ENCODE peak calls at places on chromosomes 11 and 22, in five cellular contexts. L, C, R, O and B are unnamed samples. For H3K4me1, the result is how much of the 10 kb centered on the place peaks cover.

GRCh38 chr11:64804346-64805210 is 1.6 kb upstream of the MAP4K2 start:
- DNase-seq in C (no peak), L (no peak), R (no peak), O (no peak), B (no peak)

GRCh38 chr11:35087648-35088047 is 51.3 kb upstream of the CD44 start:
- DNase-seq in L (no peak), O (no peak), C (no peak), R (no peak), B (no peak)

GRCh38 chr22:46845281-46846153 is 83.1 kb downstream of the TBC1D22A start:
- DNase-seq in O (no peak), L (no peak), R (no peak), C (no peak), B (no peak)

GRCh38 chr11:118921121-118921928 is 4.4 kb downstream of the BCL9L start:
- DNase-seq in C (no peak), L (peak), R (no peak), O (peak), B (no peak)

GRCh38 chr11:8035225-8035846 is 45.7 kb upstream of the TUB start:
- DNase-seq in L (no peak), C (no peak), R (no peak), O (no peak), B (no peak)

GRCh38 chr22:20192293-20192971 is 41.6 kb upstream of the CCDC188 start:
- DNase-seq in O (no peak), C (no peak), R (no peak), L (no peak), B (no peak)

GRCh38 chr11:79201637-79202347 is 239.0 kb downstream of the TENM4 start:
- DNase-seq in O (no peak), C (no peak), L (no peak), R (no peak), B (no peak)

GRCh38 chr11:110070176-110070575 is 23.0 kb upstream of the ZC3H12C start:
- DNase-seq in L (no peak), R (no peak), O (no peak), C (no peak), B (no peak)

GRCh38 chr11:19027829-19028595 is 32.5 kb downstream of the MRGPRX2 start:
- DNase-seq in C (no peak), R (peak), L (peak), O (no peak), B (no peak)

GRCh38 chr11:71304045-71304444 is 51.7 kb upstream of the SHANK2 start:
- DNase-seq in C (no peak), L (no peak), O (no peak), R (no peak), B (no peak)

GRCh38 chr11:83026229-83026628 is 45.5 kb downstream of the RAB30 start:
- DNase-seq in O (no peak), R (no peak), L (no peak), C (no peak), B (no peak)

GRCh38 chr11:20671856-20672546 is 2.6 kb downstream of the NELL1 start:
- DNase-seq in R (peak), C (no peak), O (no peak), L (no peak), B (no peak)

GRCh38 chr11:75673977-75674582 is 5.2 kb upstream of the MAP6 start:
- DNase-seq in L (peak), R (peak), C (no peak), O (peak), B (peak)

GRCh38 chr11:132564120-132564519 is 968.2 kb downstream of the OPCML start:
- DNase-seq in R (no peak), O (no peak), C (no peak), L (no peak), B (no peak)

GRCh38 chr11:111554532-111554931 is 14.0 kb downstream of the LAYN start:
- DNase-seq in O (no peak), L (no peak), R (no peak), C (no peak), B (no peak)

GRCh38 chr11:76776472-76776871 is 6.7 kb upstream of the TSKU start:
- DNase-seq in O (no peak), C (no peak), R (no peak), L (no peak), B (no peak)

GRCh38 chr11:73218106-73218829 is at the start of gene P2RY2:
- DNase-seq in R (peak), L (peak), C (no peak), O (peak), B (peak)

GRCh38 chr22:38345782-38346181 is 28.5 kb upstream of the CSNK1E start:
- DNase-seq in C (no peak), R (no peak), O (no peak), L (no peak), B (no peak)

GRCh38 chr11:123116486-123116885 is 54.5 kb upstream of the HSPA8 start:
- DNase-seq in L (no peak), R (no peak), C (no peak), O (no peak), B (no peak)

GRCh38 chr11:128482092-128482491 is 105.3 kb downstream of the ETS1 start:
- DNase-seq in R (no peak), C (no peak), L (no peak), O (no peak), B (no peak)

GRCh38 chr11:119778391-119779194 is 49.6 kb upstream of the NECTIN1 start:
- DNase-seq in L (no peak), O (no peak), R (no peak), C (no peak), B (no peak)

GRCh38 chr11:115643491-115643995 is 139.3 kb upstream of the CADM1 start:
- DNase-seq in O (no peak), C (no peak), R (no peak), L (no peak), B (no peak)

GRCh38 chr22:43818981-43819690 is 7.0 kb upstream of the EFCAB6 start:
- DNase-seq in C (no peak), R (no peak), L (no peak), O (no peak), B (no peak)

GRCh38 chr11:58574851-58575250 is 805 bp downstream of the LPXN start:
- DNase-seq in L (no peak), O (no peak), C (no peak), R (no peak), B (no peak)

GRCh38 chr11:837189-837989 is 4.6 kb downstream of the CD151 start:
- DNase-seq in O (no peak), L (no peak), C (no peak), R (no peak), B (no peak)
- H3K4me1 ChIP-seq in O (under half), L (under half), C (under half), R (under half), B (under half)

DNA sequence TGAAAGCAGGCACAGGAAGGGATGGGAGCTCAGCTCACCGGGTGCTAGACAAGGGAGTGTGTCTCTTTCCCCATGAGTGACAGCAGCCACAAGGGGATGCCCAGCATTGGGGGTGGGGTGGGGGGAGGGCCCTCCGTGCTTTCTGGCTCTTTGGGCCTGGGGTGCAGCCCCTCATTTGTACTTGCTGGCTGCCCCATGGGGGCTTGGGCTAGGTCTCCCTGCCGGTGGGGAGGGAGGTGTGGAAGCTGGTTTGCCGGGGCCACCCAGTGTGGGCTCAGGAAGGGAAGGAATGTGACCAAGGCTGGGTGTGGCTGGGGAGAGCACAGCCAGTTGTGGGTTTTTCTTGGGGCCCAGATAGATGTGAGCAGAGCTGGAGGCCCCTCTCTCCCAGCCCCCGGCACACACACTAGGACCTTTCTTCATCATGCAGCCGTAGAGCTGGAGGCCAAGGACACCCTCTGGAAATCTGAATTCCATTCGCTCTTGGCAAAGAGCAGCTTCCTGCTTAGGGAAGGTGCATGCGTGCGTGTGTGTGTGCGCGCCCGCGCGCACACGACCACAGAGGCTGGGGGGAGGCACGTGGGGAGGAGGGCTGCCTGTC is 25.8 kb downstream of the KCNQ1OT1 start:
- DNase-seq in C (no peak), L (peak), O (no peak), R (no peak), B (no peak)
- H3K4me1 ChIP-seq in C (under half), L (half or more), O (under half), R (under half), B (under half)

DNA sequence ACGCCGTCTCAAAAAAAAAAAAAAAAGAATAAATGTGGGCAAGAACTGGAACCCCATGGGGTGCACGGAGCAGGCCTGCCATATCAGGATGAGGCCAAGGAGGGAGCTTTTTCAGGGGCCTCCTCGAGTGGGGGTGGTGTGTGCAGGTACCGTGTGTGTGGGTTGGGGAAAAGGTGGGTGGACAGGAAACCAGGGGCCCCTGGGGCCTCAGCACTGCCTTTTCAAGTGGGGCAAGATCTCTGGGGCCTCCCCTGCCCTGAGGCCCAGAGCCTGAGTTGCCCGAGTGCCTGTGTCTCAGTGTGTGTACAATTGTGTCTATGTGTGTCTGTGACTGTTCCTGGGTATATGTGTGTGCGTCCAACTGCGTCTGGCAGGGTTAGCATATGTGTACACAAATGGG is 23.8 kb downstream of the TEF start:
- DNase-seq in L (no peak), O (peak), R (no peak), C (no peak), B (no peak)
- H3K4me1 ChIP-seq in L (under half), O (under half), R (under half), C (under half), B (under half)

DNA sequence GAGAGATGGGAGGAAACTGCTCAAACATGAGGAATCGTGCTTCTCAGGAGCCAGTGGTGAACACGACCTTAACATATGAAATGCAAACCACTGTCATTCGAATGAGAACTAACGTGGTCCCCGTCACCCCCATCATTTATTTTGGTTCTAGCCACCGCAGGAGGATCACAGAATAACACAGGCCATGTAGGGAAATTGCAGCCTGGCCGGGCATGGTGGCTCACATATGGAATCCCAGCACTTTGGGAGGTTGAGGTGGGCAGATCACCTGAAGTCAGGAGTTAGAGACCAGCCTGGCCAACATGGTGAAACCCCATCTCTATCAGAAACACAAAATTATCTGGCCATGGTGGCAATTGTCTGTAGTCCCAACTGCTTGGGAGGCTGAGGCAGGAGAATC is 27.1 kb downstream of the KRTAP5-5 start:
- DNase-seq in C (no peak), R (no peak), L (no peak), O (no peak), B (no peak)
- H3K4me1 ChIP-seq in C (under half), R (under half), L (under half), O (under half), B (under half)